ENCODE peak calls at places on chromosomes 12 and 14, in five cellular contexts. R is GDM1, M is HuH-7.5, L is NCI-H1417, I is fibroblast of lung. G is an unnamed sample.

GRCh38 chr12:54701940-54702592 is 53.9 kb upstream of the DCD start:
- DNase-seq in I (peak; percentile 58), R (no peak), L (peak; percentile 29), M (no peak), G (peak; percentile 40)

GRCh38 chr12:111642681-111643427 is 42.9 kb downstream of the BRAP start:
- DNase-seq in I (peak; percentile 71), M (no peak), L (no peak), R (no peak), G (no peak)

GRCh38 chr12:58530421-58531067 is 389.8 kb downstream of the LRIG3 start:
- DNase-seq in M (no peak), I (peak; percentile 89), R (no peak), L (no peak), G (no peak)

GRCh38 chr12:3421599-3421998 is 69.4 kb upstream of the PRMT8 start:
- DNase-seq in I (no peak), R (no peak), L (no peak), M (no peak), G (no peak)

GRCh38 chr12:83573676-83574075 is 887.0 kb downstream of the TMTC2 start:
- DNase-seq in R (no peak), L (no peak), I (peak; percentile 92), M (no peak), G (no peak)

GRCh38 chr12:2794736-2795289 is at the start of gene FKBP4:
- DNase-seq in L (peak; percentile 86), M (peak; percentile 97), I (peak; percentile 74), R (peak; percentile 86), G (peak; percentile 71)

GRCh38 chr12:75481774-75482173 is 1.2 kb downstream of the GLIPR1 start:
- DNase-seq in I (peak; percentile 90), R (no peak), M (no peak), L (no peak), G (no peak)

GRCh38 chr14:92471919-92472318 is 41.7 kb upstream of the RIN3 start:
- DNase-seq in L (no peak), I (peak; percentile 76), R (no peak), M (peak; percentile 26), G (no peak)

GRCh38 chr12:133130808-133131128 is 341 bp downstream of the ZNF10 start:
- DNase-seq in M (no peak), L (peak; percentile 87), I (no peak), R (no peak), G (no peak)

GRCh38 chr14:41830679-41831078 is 224.0 kb downstream of the LRFN5 start:
- DNase-seq in L (peak; percentile 23), R (no peak), M (no peak), I (peak; percentile 96), G (peak; percentile 39)

GRCh38 chr12:120110550-120111501 is 5.7 kb downstream of the RAB35 start:
- DNase-seq in L (no peak), R (peak; percentile 68), I (no peak), M (no peak), G (no peak)

GRCh38 chr14:61608245-61609142 is 86.8 kb upstream of the HIF1A start:
- DNase-seq in I (peak; percentile 60), L (peak; percentile 83), M (no peak), R (no peak), G (peak; percentile 99)

GRCh38 chr14:30889244-30889594 is 14.9 kb downstream of the COCH start:
- DNase-seq in I (no peak), L (no peak), R (no peak), M (no peak), G (no peak)

GRCh38 chr12:31393004-31393550 is 67.1 kb upstream of the SINHCAF start:
- DNase-seq in L (no peak), I (no peak), R (no peak), M (no peak), G (no peak)

GRCh38 chr14:85907536-85907935 is 377.6 kb downstream of the FLRT2 start:
- DNase-seq in M (no peak), I (no peak), R (no peak), L (no peak), G (no peak)

GRCh38 chr14:44745371-44745770 is 216.4 kb downstream of the KLHL28 start:
- DNase-seq in L (no peak), M (no peak), I (no peak), R (no peak), G (no peak)

GRCh38 chr12:107801150-107801549 is 26.6 kb downstream of the ASCL4 start:
- DNase-seq in R (no peak), M (no peak), I (no peak), L (no peak), G (no peak)

GRCh38 chr14:38412654-38413053 is 156.8 kb upstream of the CLEC14A start:
- DNase-seq in L (no peak), M (no peak), R (no peak), I (no peak), G (no peak)

GRCh38 chr14:104421401-104421821 is 158.2 kb upstream of the C14orf180 start:
- DNase-seq in L (no peak), R (no peak), I (no peak), M (no peak), G (no peak)

GRCh38 chr14:68229423-68229831 is 409.8 kb downstream of the RAD51B start:
- DNase-seq in L (no peak), I (no peak), M (no peak), R (no peak), G (no peak)

GRCh38 chr14:100140452-100141132 is 18.9 kb downstream of the DEGS2 start:
- DNase-seq in M (no peak), L (peak; percentile 28), I (no peak), R (no peak), G (no peak)

GRCh38 chr12:92619730-92620684 is 82.8 kb upstream of the PLEKHG7 start:
- DNase-seq in L (no peak), R (no peak), I (no peak), M (no peak), G (no peak)

GRCh38 chr14:60944206-60944605 is 36.7 kb downstream of the TRMT5 start:
- DNase-seq in M (no peak), R (no peak), L (no peak), I (peak; percentile 42), G (no peak)

GRCh38 chr12:79737875-79738718 is 47.3 kb upstream of the PAWR start:
- DNase-seq in L (peak; percentile 69), M (peak; percentile 32), I (peak; percentile 76), R (peak; percentile 25), G (peak; percentile 69)

GRCh38 chr12:125314051-125314882 is 249.0 kb downstream of the AACS start:
- DNase-seq in M (no peak), R (no peak), I (no peak), L (no peak), G (no peak)

GRCh38 chr14:71135496-71135895 is 228.2 kb downstream of the PCNX1 start:
- DNase-seq in R (no peak), M (no peak), I (no peak), L (no peak), G (no peak)

GRCh38 chr14:64879635-64880381 is at the start of gene SPTB:
- DNase-seq in R (no peak), L (peak; percentile 70), I (no peak), M (peak; percentile 23), G (peak; percentile 78)

GRCh38 chr14:43669355-43669754 is 837.7 kb downstream of the FSCB start:
- DNase-seq in M (no peak), I (no peak), R (no peak), L (no peak), G (no peak)

GRCh38 chr14:68441532-68441931 is 351.3 kb downstream of the ZFP36L1 start:
- DNase-seq in M (no peak), I (no peak), R (no peak), L (no peak), G (no peak)

GRCh38 chr12:54420766-54421144 is 1.7 kb upstream of the ITGA5 start:
- DNase-seq in L (no peak), I (no peak), R (no peak), M (no peak), G (no peak)

GRCh38 chr12:127685476-127686234 is 581.3 kb upstream of the TMEM132C start:
- DNase-seq in L (no peak), I (no peak), R (no peak), M (no peak), G (no peak)

G was measured in NCI-H1105 treated with DMSO at 0.1 percent for 48 hours.